ENCODE peak calls at places on chromosomes 5 and 9, in ten cellular contexts. One of them, this sample, is unnamed.

GRCh38 chr5:36156619-36157018 is 4.7 kb downstream of the SKP2 start:
- DNase-seq in fibroblast of lung: peak
- DNase-seq in AG04450: no peak
- DNase-seq in fibroblast of the aortic adventitia: peak
- DNase-seq in type B pancreatic cell: no peak
- DNase-seq in GM23338: no peak
- DNase-seq in uterus: no peak
- DNase-seq in foreskin keratinocyte: no peak
- DNase-seq in RWPE1: peak
- DNase-seq in progenitor cell of endocrine pancreas: no peak
- DNase-seq in this sample: no peak

GRCh38 chr5:149381261-149381985 is 2.3 kb upstream of the IL17B start:
- DNase-seq in fibroblast of lung: no peak
- DNase-seq in AG04450: no peak
- DNase-seq in fibroblast of the aortic adventitia: no peak
- DNase-seq in type B pancreatic cell: no peak
- DNase-seq in GM23338: no peak
- DNase-seq in uterus: peak
- DNase-seq in foreskin keratinocyte: no peak
- DNase-seq in RWPE1: no peak
- DNase-seq in progenitor cell of endocrine pancreas: no peak
- DNase-seq in this sample: no peak

GRCh38 chr9:71518045-71518888 is 250.0 kb downstream of the CEMIP2 start:
- DNase-seq in fibroblast of lung: no peak
- DNase-seq in AG04450: no peak
- DNase-seq in fibroblast of the aortic adventitia: peak
- DNase-seq in type B pancreatic cell: no peak
- DNase-seq in GM23338: no peak
- DNase-seq in uterus: no peak
- DNase-seq in foreskin keratinocyte: no peak
- DNase-seq in RWPE1: no peak
- DNase-seq in progenitor cell of endocrine pancreas: no peak
- DNase-seq in this sample: no peak

GRCh38 chr5:172678902-172679301 is 37.8 kb downstream of the NEURL1B start:
- DNase-seq in fibroblast of lung: no peak
- DNase-seq in AG04450: no peak
- DNase-seq in fibroblast of the aortic adventitia: no peak
- DNase-seq in type B pancreatic cell: no peak
- DNase-seq in GM23338: no peak
- DNase-seq in uterus: peak
- DNase-seq in foreskin keratinocyte: no peak
- DNase-seq in RWPE1: no peak
- DNase-seq in progenitor cell of endocrine pancreas: no peak
- DNase-seq in this sample: no peak

GRCh38 chr5:141876628-141877477 is 1.4 kb downstream of the PCDH1 start:
- DNase-seq in fibroblast of lung: no peak
- DNase-seq in AG04450: no peak
- DNase-seq in fibroblast of the aortic adventitia: no peak
- DNase-seq in type B pancreatic cell: peak
- DNase-seq in GM23338: peak
- DNase-seq in uterus: peak
- DNase-seq in foreskin keratinocyte: no peak
- DNase-seq in RWPE1: peak
- DNase-seq in progenitor cell of endocrine pancreas: no peak
- DNase-seq in this sample: no peak

GRCh38 chr9:136942112-136942880 is 2.2 kb downstream of the FBXW5 start:
- DNase-seq in fibroblast of lung: no peak
- DNase-seq in AG04450: no peak
- DNase-seq in fibroblast of the aortic adventitia: no peak
- DNase-seq in type B pancreatic cell: no peak
- DNase-seq in GM23338: no peak
- DNase-seq in uterus: peak
- DNase-seq in foreskin keratinocyte: no peak
- DNase-seq in RWPE1: no peak
- DNase-seq in progenitor cell of endocrine pancreas: no peak
- DNase-seq in this sample: no peak

GRCh38 chr5:157372472-157372822 is 87.6 kb upstream of the NIPAL4 start:
- DNase-seq in fibroblast of lung: no peak
- DNase-seq in AG04450: no peak
- DNase-seq in fibroblast of the aortic adventitia: no peak
- DNase-seq in type B pancreatic cell: no peak
- DNase-seq in GM23338: no peak
- DNase-seq in uterus: no peak
- DNase-seq in foreskin keratinocyte: no peak
- DNase-seq in RWPE1: no peak
- DNase-seq in progenitor cell of endocrine pancreas: no peak
- DNase-seq in this sample: no peak

GRCh38 chr5:56669534-56670483 is 145.5 kb upstream of the MAP3K1 start:
- DNase-seq in fibroblast of lung: no peak
- DNase-seq in AG04450: no peak
- DNase-seq in fibroblast of the aortic adventitia: no peak
- DNase-seq in type B pancreatic cell: no peak
- DNase-seq in GM23338: peak
- DNase-seq in uterus: peak
- DNase-seq in foreskin keratinocyte: no peak
- DNase-seq in RWPE1: no peak
- DNase-seq in progenitor cell of endocrine pancreas: no peak
- DNase-seq in this sample: no peak

GRCh38 chr9:32928145-32928763 is 73.2 kb downstream of the APTX start:
- DNase-seq in fibroblast of lung: no peak
- DNase-seq in AG04450: no peak
- DNase-seq in fibroblast of the aortic adventitia: peak
- DNase-seq in type B pancreatic cell: no peak
- DNase-seq in GM23338: no peak
- DNase-seq in uterus: no peak
- DNase-seq in foreskin keratinocyte: peak
- DNase-seq in RWPE1: peak
- DNase-seq in progenitor cell of endocrine pancreas: no peak
- DNase-seq in this sample: no peak

GRCh38 chr5:72921103-72921502 is 34.7 kb upstream of the FCHO2 start:
- DNase-seq in fibroblast of lung: no peak
- DNase-seq in AG04450: no peak
- DNase-seq in fibroblast of the aortic adventitia: no peak
- DNase-seq in type B pancreatic cell: no peak
- DNase-seq in GM23338: no peak
- DNase-seq in uterus: no peak
- DNase-seq in foreskin keratinocyte: no peak
- DNase-seq in RWPE1: no peak
- DNase-seq in progenitor cell of endocrine pancreas: no peak
- DNase-seq in this sample: no peak

GRCh38 chr5:2642684-2643325 is 108.7 kb downstream of the IRX2 start:
- DNase-seq in fibroblast of lung: peak
- DNase-seq in AG04450: no peak
- DNase-seq in fibroblast of the aortic adventitia: no peak
- DNase-seq in type B pancreatic cell: no peak
- DNase-seq in GM23338: no peak
- DNase-seq in uterus: no peak
- DNase-seq in foreskin keratinocyte: no peak
- DNase-seq in RWPE1: no peak
- DNase-seq in progenitor cell of endocrine pancreas: no peak
- DNase-seq in this sample: no peak

GRCh38 chr5:143850050-143850713 is 38.2 kb downstream of the HMHB1 start:
- DNase-seq in fibroblast of lung: no peak
- DNase-seq in AG04450: no peak
- DNase-seq in fibroblast of the aortic adventitia: no peak
- DNase-seq in type B pancreatic cell: no peak
- DNase-seq in GM23338: no peak
- DNase-seq in uterus: no peak
- DNase-seq in foreskin keratinocyte: no peak
- DNase-seq in RWPE1: no peak
- DNase-seq in progenitor cell of endocrine pancreas: no peak
- DNase-seq in this sample: no peak

GRCh38 chr5:14569948-14570691 is 11.5 kb upstream of the OTULINL start:
- DNase-seq in fibroblast of lung: no peak
- DNase-seq in AG04450: no peak
- DNase-seq in fibroblast of the aortic adventitia: no peak
- DNase-seq in type B pancreatic cell: no peak
- DNase-seq in GM23338: no peak
- DNase-seq in uterus: no peak
- DNase-seq in foreskin keratinocyte: no peak
- DNase-seq in RWPE1: no peak
- DNase-seq in progenitor cell of endocrine pancreas: no peak
- DNase-seq in this sample: no peak

GRCh38 chr5:151528996-151529395 is 62.1 kb downstream of the FAT2 start:
- DNase-seq in fibroblast of lung: no peak
- DNase-seq in AG04450: no peak
- DNase-seq in fibroblast of the aortic adventitia: no peak
- DNase-seq in type B pancreatic cell: no peak
- DNase-seq in GM23338: no peak
- DNase-seq in uterus: no peak
- DNase-seq in foreskin keratinocyte: no peak
- DNase-seq in RWPE1: no peak
- DNase-seq in progenitor cell of endocrine pancreas: no peak
- DNase-seq in this sample: no peak

GRCh38 chr5:151534345-151534744 is 56.8 kb downstream of the FAT2 start:
- DNase-seq in fibroblast of lung: no peak
- DNase-seq in AG04450: no peak
- DNase-seq in fibroblast of the aortic adventitia: no peak
- DNase-seq in type B pancreatic cell: no peak
- DNase-seq in GM23338: peak
- DNase-seq in uterus: no peak
- DNase-seq in foreskin keratinocyte: no peak
- DNase-seq in RWPE1: no peak
- DNase-seq in progenitor cell of endocrine pancreas: no peak
- DNase-seq in this sample: no peak

GRCh38 chr5:151537044-151537443 is 54.1 kb downstream of the FAT2 start:
- DNase-seq in fibroblast of lung: no peak
- DNase-seq in AG04450: no peak
- DNase-seq in fibroblast of the aortic adventitia: no peak
- DNase-seq in type B pancreatic cell: no peak
- DNase-seq in GM23338: no peak
- DNase-seq in uterus: no peak
- DNase-seq in foreskin keratinocyte: no peak
- DNase-seq in RWPE1: no peak
- DNase-seq in progenitor cell of endocrine pancreas: no peak
- DNase-seq in this sample: no peak

DNA sequence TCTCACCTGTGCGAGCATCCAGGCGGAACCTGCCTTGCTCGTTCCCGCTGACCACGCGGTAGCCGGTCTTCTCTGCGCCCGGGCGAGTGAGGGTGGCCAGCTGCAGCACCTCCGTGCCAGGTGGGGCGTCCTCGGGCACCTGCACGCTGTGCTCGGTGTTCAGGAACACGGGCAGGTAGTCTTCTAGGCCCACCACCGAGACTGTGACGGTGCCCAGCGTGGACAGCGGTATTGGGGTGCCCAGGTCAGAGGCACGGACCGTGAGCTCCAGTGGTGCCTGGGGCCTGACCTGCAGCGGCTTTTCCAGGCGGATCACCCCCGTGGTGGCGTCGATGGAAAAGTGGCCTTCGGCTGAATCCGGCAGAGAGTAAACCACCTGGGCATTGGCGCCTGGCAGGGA is 59.5 kb downstream of the FAT2 start:
- DNase-seq in fibroblast of lung: no peak
- DNase-seq in AG04450: no peak
- DNase-seq in fibroblast of the aortic adventitia: no peak
- DNase-seq in type B pancreatic cell: no peak
- DNase-seq in GM23338: no peak
- DNase-seq in uterus: no peak
- DNase-seq in foreskin keratinocyte: no peak
- DNase-seq in RWPE1: no peak
- DNase-seq in progenitor cell of endocrine pancreas: no peak
- DNase-seq in this sample: no peak
- TF ChIP-seq CTCF in fibroblast of lung: no peak
- TF ChIP-seq CTCF in AG04450: no peak
- TF ChIP-seq CTCF in fibroblast of the aortic adventitia: no peak
- TF ChIP-seq CTCF in type B pancreatic cell: no peak
- TF ChIP-seq CTCF in GM23338: no peak
- TF ChIP-seq CTCF in uterus: no peak
- TF ChIP-seq CTCF in foreskin keratinocyte: no peak
- TF ChIP-seq CTCF in RWPE1: no peak
- TF ChIP-seq CTCF in progenitor cell of endocrine pancreas: no peak
- TF ChIP-seq CTCF in this sample: no peak

GRCh38 chr9:135049460-135049859 is 38.0 kb upstream of the OLFM1 start:
- DNase-seq in fibroblast of lung: no peak
- DNase-seq in AG04450: no peak
- DNase-seq in fibroblast of the aortic adventitia: no peak
- DNase-seq in type B pancreatic cell: peak
- DNase-seq in GM23338: no peak
- DNase-seq in uterus: no peak
- DNase-seq in foreskin keratinocyte: no peak
- DNase-seq in RWPE1: no peak
- DNase-seq in progenitor cell of endocrine pancreas: no peak
- DNase-seq in this sample: no peak
- TF ChIP-seq CTCF in fibroblast of lung: no peak
- TF ChIP-seq CTCF in AG04450: no peak
- TF ChIP-seq CTCF in fibroblast of the aortic adventitia: no peak
- TF ChIP-seq CTCF in type B pancreatic cell: no peak
- TF ChIP-seq CTCF in GM23338: no peak
- TF ChIP-seq CTCF in uterus: no peak
- TF ChIP-seq CTCF in foreskin keratinocyte: no peak
- TF ChIP-seq CTCF in RWPE1: no peak
- TF ChIP-seq CTCF in progenitor cell of endocrine pancreas: no peak
- TF ChIP-seq CTCF in this sample: no peak

DNA sequence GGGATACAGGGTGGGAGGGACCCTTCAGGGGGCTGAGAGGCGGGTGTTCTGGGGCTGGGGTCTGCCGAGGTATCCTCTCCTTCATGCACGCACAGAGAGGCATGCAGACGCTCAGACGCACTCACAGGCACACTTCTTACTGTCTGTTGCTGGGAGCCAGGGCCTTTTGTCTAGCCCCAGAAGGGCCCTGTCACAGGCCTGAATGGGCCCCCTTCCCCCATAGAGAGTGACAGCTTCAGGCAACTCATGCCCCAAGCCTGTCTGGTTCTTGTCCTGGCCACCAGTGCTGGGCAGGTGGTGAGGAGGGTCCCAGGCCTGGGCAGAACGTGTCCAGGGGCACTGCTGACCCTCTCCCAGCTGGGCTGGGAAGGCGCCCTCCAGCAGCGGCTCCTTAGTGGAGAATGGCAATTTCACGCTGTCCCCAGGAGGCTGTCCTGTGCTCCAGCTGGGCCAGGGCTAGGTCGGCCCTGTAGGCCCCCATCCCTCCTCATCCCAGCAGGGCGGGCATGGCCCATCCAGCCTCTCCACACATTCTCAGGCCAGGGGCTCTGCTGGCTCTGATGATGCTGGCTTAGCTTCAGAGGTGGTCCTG is 45.3 kb downstream of the LMX1B start:
- DNase-seq in fibroblast of lung: no peak
- DNase-seq in AG04450: no peak
- DNase-seq in fibroblast of the aortic adventitia: no peak
- DNase-seq in type B pancreatic cell: no peak
- DNase-seq in GM23338: no peak
- DNase-seq in uterus: no peak
- DNase-seq in foreskin keratinocyte: no peak
- DNase-seq in RWPE1: no peak
- DNase-seq in progenitor cell of endocrine pancreas: no peak
- DNase-seq in this sample: no peak
- TF ChIP-seq CTCF in fibroblast of lung: no peak
- TF ChIP-seq CTCF in AG04450: no peak
- TF ChIP-seq CTCF in fibroblast of the aortic adventitia: no peak
- TF ChIP-seq CTCF in type B pancreatic cell: no peak
- TF ChIP-seq CTCF in GM23338: no peak
- TF ChIP-seq CTCF in uterus: no peak
- TF ChIP-seq CTCF in foreskin keratinocyte: no peak
- TF ChIP-seq CTCF in RWPE1: no peak
- TF ChIP-seq CTCF in progenitor cell of endocrine pancreas: no peak
- TF ChIP-seq CTCF in this sample: no peak

GRCh38 chr5:110053824-110054223 is 364.1 kb downstream of the MAN2A1 start:
- DNase-seq in fibroblast of lung: no peak
- DNase-seq in AG04450: no peak
- DNase-seq in fibroblast of the aortic adventitia: no peak
- DNase-seq in type B pancreatic cell: no peak
- DNase-seq in GM23338: no peak
- DNase-seq in uterus: no peak
- DNase-seq in foreskin keratinocyte: no peak
- DNase-seq in RWPE1: no peak
- DNase-seq in progenitor cell of endocrine pancreas: no peak
- DNase-seq in this sample: no peak
- TF ChIP-seq CTCF in fibroblast of lung: no peak
- TF ChIP-seq CTCF in AG04450: no peak
- TF ChIP-seq CTCF in fibroblast of the aortic adventitia: no peak
- TF ChIP-seq CTCF in type B pancreatic cell: no peak
- TF ChIP-seq CTCF in GM23338: no peak
- TF ChIP-seq CTCF in uterus: no peak
- TF ChIP-seq CTCF in foreskin keratinocyte: no peak
- TF ChIP-seq CTCF in RWPE1: no peak
- TF ChIP-seq CTCF in progenitor cell of endocrine pancreas: no peak
- TF ChIP-seq CTCF in this sample: no peak